ENCODE peak calls at places on chromosomes 11 and 22, in four cellular contexts. U is choroid plexus epithelial cell, O is Peyer's patch, W is HFF-Myc. B is an unnamed sample.

GRCh38 chr11:8967159-8967558 is 2.9 kb upstream of the TMEM9B start:
- DNase-seq in U (no peak), O (no peak), W (no peak), B (no peak)

GRCh38 chr11:18527512-18527911 is 770 bp upstream of the TSG101 start:
- DNase-seq in U (peak; percentile 19), O (no peak), W (no peak), B (peak; percentile 71)

GRCh38 chr22:24190159-24190540 is 8.9 kb downstream of the SUSD2 start:
- DNase-seq in U (no peak), O (no peak), W (no peak), B (no peak)

GRCh38 chr11:65952052-65952521 is 6.8 kb downstream of the TSGA10IP start:
- DNase-seq in U (no peak), O (no peak), W (no peak), B (peak; percentile 74)

GRCh38 chr11:29989181-29989580 is 27.6 kb downstream of the KCNA4 start:
- DNase-seq in U (no peak), O (no peak), W (no peak), B (peak; percentile 29)

GRCh38 chr22:42313804-42314581 is 43.5 kb upstream of the TCF20 start:
- DNase-seq in U (peak; percentile 46), O (peak; percentile 90), W (no peak), B (peak; percentile 88)

GRCh38 chr11:44993971-44994705 is 43.5 kb upstream of the TP53I11 start:
- DNase-seq in U (no peak), O (no peak), W (no peak), B (no peak)

GRCh38 chr11:95092549-95093324 is 3.1 kb downstream of the ENDOD1 start:
- DNase-seq in U (peak; percentile 84), O (peak; percentile 59), W (no peak), B (peak; percentile 53)

GRCh38 chr11:109062445-109062844 is 359.5 kb upstream of the C11orf87 start:
- DNase-seq in U (peak; percentile 81), O (no peak), W (no peak), B (peak; percentile 14)

GRCh38 chr11:72720806-72721205 is 31.4 kb downstream of the ARAP1 start:
- DNase-seq in U (no peak), O (no peak), W (no peak), B (no peak)

GRCh38 chr22:50577987-50578775 is at the start of gene CPT1B:
- DNase-seq in U (peak; percentile 13), O (peak; percentile 50), W (no peak), B (no peak)

GRCh38 chr11:120013325-120014250 is 124.3 kb downstream of the TRIM29 start:
- DNase-seq in U (peak; percentile 66), O (peak; percentile 76), W (no peak), B (peak; percentile 66)

GRCh38 chr22:21657361-21658118 is 8.3 kb upstream of the PPIL2 start:
- DNase-seq in U (no peak), O (peak; percentile 89), W (no peak), B (peak; percentile 55)

GRCh38 chr22:26707090-26707489 is 49.7 kb downstream of the MIAT start:
- DNase-seq in U (no peak), O (no peak), W (no peak), B (no peak)

GRCh38 chr11:43427971-43428370 is 69.3 kb downstream of the TTC17 start:
- DNase-seq in U (peak; percentile 2), O (no peak), W (no peak), B (no peak)

GRCh38 chr11:67379061-67380058 is 6.0 kb upstream of the CLCF1 start:
- DNase-seq in U (peak; percentile 47), O (no peak), W (no peak), B (peak; percentile 74)

GRCh38 chr11:70230840-70231710 is 28.0 kb downstream of the FADD start:
- DNase-seq in U (no peak), O (no peak), W (no peak), B (no peak)

GRCh38 chr11:70225629-70226582 is 22.8 kb downstream of the FADD start:
- DNase-seq in U (no peak), O (peak; percentile 90), W (no peak), B (no peak)

GRCh38 chr11:70229737-70230136 is 26.6 kb downstream of the FADD start:
- DNase-seq in U (no peak), O (no peak), W (no peak), B (no peak)

GRCh38 chr11:70230151-70230839 is 27.2 kb downstream of the FADD start:
- DNase-seq in U (no peak), O (no peak), W (no peak), B (no peak)

DNA sequence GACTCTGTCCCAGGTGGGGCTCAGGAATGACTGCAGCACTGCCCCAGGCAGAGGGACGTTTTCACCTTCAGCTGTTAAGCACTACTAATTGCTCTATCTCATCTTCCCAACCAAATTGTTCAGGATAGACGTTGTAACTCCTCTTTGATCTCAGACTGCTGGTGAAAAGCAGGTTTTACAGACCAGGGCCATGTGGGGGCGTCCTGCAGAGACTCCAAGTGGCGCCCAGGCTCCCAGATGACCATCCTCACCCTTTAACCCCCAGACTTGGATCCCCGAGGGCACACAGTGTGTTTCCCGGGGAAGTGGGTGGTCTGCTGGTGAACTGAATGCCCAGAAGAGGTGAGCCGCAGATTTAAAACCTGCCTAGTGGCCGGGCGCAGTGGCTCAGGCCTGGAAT is 23.9 kb downstream of the FADD start:
- DNase-seq in U (peak; percentile 42), O (no peak), W (no peak), B (no peak)
- TF ChIP-seq CTCF in U (peak; percentile 58), O (no peak), W (peak; percentile 42), B (peak; percentile 12)

DNA sequence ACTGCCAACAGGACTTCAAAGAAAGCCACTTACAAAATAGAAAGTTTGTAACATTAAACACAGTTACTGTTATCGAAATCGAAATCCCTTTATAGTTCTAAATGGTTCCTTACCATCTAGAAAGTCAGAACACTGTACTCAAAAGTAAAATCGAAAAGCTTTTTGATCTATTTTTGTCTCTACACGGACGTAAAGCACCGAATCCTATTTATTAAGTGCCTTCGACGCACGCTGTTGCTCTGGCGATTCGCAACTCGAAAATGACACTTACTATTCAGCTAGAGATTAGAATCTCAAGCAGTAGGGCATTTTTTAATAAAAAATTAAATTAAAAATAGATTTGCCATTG is 78.3 kb downstream of the LARGE1 start:
- DNase-seq in U (no peak), O (no peak), W (no peak), B (no peak)
- H3K4me3 ChIP-seq in U (no peak overlapping the region), O (no peak overlapping the region), W (no peak overlapping the region), B (no peak overlapping the region)

DNA sequence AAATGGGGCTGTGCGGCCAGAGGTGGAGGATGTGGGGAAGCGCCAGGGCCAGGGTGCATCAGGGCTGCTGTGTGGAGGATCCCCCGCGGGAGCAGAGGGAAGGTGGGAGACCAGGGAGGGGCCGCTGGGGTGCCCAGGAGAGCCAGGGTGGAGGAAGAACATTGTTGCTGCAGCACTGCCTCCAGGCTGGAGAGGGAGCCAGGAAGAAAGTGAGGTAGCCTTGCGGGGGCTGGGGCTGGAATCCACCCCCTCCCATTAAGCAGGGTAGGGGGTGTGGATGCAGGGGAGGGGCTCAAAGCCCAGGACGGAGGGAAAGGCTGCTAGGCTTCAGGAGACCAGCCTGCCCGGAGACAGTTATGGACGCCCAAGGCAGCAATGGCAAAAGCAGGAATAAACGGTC is 15.1 kb downstream of the CABP7 start:
- DNase-seq in U (no peak), O (no peak), W (no peak), B (no peak)
- TF ChIP-seq CTCF in U (no peak), O (no peak), W (no peak), B (no peak)

GRCh38 chr11:131656839-131657211 is 286.4 kb downstream of the NTM start:
- DNase-seq in U (no peak), O (no peak), W (no peak), B (no peak)

GRCh38 chr11:131652231-131652630 is 281.8 kb downstream of the NTM start:
- DNase-seq in U (no peak), O (no peak), W (no peak), B (no peak)

GRCh38 chr11:131656179-131656838 is 285.9 kb downstream of the NTM start:
- DNase-seq in U (no peak), O (no peak), W (no peak), B (no peak)

GRCh38 chr11:131653244-131653643 is 282.8 kb downstream of the NTM start:
- DNase-seq in U (no peak), O (no peak), W (no peak), B (no peak)

GRCh38 chr11:131654849-131655248 is 284.4 kb downstream of the NTM start:
- DNase-seq in U (no peak), O (no peak), W (no peak), B (no peak)
- H3K4me3 ChIP-seq in U (no peak overlapping the region), O (no peak overlapping the region), W (no peak overlapping the region), B (no peak overlapping the region)

DNA sequence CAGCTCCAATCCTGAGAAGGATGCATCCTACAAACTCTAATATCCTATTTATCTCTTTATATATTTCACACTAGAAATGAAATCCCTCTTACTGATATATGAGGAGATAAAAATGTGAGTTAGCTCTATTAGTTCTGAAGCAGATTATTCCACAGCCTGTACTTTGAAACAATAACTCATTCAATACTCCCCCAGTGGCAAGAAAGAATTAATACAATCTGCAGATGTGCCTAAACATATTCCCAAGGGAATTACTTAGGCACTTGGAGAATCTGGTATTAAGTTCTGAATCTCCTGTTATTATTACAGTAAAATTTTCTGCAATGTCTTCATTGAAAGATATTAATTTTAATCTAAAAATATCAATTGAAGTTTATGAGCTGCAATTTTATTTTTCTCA is 59.4 kb downstream of the DDI1 start:
- DNase-seq in U (peak; percentile 39), O (no peak), W (no peak), B (no peak)
- TF ChIP-seq CTCF in U (peak; percentile 22), O (no peak), W (no peak), B (no peak)

DNA sequence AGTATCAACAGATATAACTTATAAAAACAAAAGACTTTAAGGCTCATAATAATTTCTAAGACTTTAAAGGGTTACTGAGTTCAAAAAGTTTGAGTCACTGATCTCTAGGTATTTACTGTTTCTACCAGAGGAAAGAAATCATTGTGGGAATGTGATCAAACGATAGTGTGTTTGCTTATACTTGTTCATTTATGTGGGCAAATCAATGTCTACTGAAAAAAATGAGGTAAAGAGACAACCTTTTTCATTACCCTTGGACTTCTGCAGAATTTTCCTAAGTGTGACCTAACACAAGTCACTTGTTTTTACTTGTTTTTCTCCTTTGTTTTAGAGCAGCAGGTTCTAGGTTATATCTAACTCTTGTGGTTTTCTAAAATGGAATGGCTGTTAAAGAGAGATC is 65.4 kb downstream of the PRR5L start:
- DNase-seq in U (no peak), O (no peak), W (no peak), B (peak; percentile 42)
- H3K4me3 ChIP-seq in U (peak overlapping the region; percentile 25), O (no peak overlapping the region), W (peak overlapping the region; percentile 14), B (no peak overlapping the region)

GRCh38 chr11:110367571-110367970 is 62.2 kb upstream of the FDX1 start:
- DNase-seq in U (no peak), O (no peak), W (no peak), B (no peak)
- TF ChIP-seq CTCF in U (peak; percentile 4), O (no peak), W (no peak), B (no peak)

GRCh38 chr22:49097171-49097925 is 730.3 kb downstream of the BRD1 start:
- DNase-seq in U (no peak), O (no peak), W (no peak), B (no peak)
- H3K4me3 ChIP-seq in U (no peak overlapping the region), O (no peak overlapping the region), W (no peak overlapping the region), B (no peak overlapping the region)

GRCh38 chr11:114111369-114112042 is 52.0 kb downstream of the ZBTB16 start:
- DNase-seq in U (peak; percentile 97), O (no peak), W (no peak), B (no peak)
- TF ChIP-seq CTCF in U (peak; percentile 28), O (no peak), W (no peak), B (no peak)

B was measured in epithelial cell of esophagus.